ENCODE peak calls at places on chromosomes 5 and 9, in eight cellular contexts. Q, H, O, N, T, E, Z and K are unnamed samples.

GRCh38 chr5:151002250-151002649 is 18.1 kb upstream of the GPX3 start:
- DNase-seq in H (peak; percentile 40), T (no peak), E (no peak), Z (no peak), Q (no peak), N (peak; percentile 63), O (no peak), K (peak; percentile 62)

GRCh38 chr9:88075966-88076285 is 62.3 kb downstream of the SPATA31C2 start:
- DNase-seq in N (no peak), Z (no peak), Q (no peak), H (no peak), E (no peak), O (no peak), T (no peak), K (no peak)

GRCh38 chr5:109718216-109718615 is 28.5 kb downstream of the MAN2A1 start:
- DNase-seq in E (peak; percentile 48), T (no peak), O (no peak), Q (no peak), H (no peak), N (no peak), Z (no peak), K (peak; percentile 80)

GRCh38 chr5:168592014-168592368 is 12.8 kb upstream of the PANK3 start:
- DNase-seq in O (no peak), T (no peak), Z (no peak), Q (no peak), E (no peak), N (peak; percentile 83), H (peak; percentile 88), K (peak; percentile 50)

GRCh38 chr5:168798065-168799023 is 219.2 kb upstream of the PANK3 start:
- DNase-seq in Z (no peak), N (no peak), Q (no peak), H (no peak), E (no peak), O (no peak), T (no peak), K (peak; percentile 11)

GRCh38 chr5:124027441-124027840 is 515.5 kb downstream of the CSNK1G3 start:
- DNase-seq in E (no peak), O (no peak), T (no peak), N (no peak), H (no peak), Q (no peak), Z (no peak), K (peak; percentile 13)

GRCh38 chr9:114166606-114167572 is 11.6 kb downstream of the COL27A1 start:
- DNase-seq in Z (peak; percentile 24), E (no peak), Q (no peak), O (no peak), T (no peak), H (no peak), N (peak; percentile 39), K (no peak)

GRCh38 chr5:125550237-125550636 is 803.8 kb upstream of the ZNF608 start:
- DNase-seq in Z (no peak), Q (no peak), E (no peak), N (peak; percentile 87), O (peak; percentile 36), T (no peak), H (no peak), K (no peak)

GRCh38 chr5:132607133-132607532 is 50.4 kb downstream of the RAD50 start:
- DNase-seq in Q (no peak), T (no peak), Z (no peak), H (no peak), N (no peak), O (no peak), E (no peak), K (no peak)

GRCh38 chr5:492314-492893 is 31.8 kb downstream of the SLC9A3 start:
- DNase-seq in T (no peak), O (no peak), N (no peak), H (no peak), Z (no peak), E (no peak), Q (no peak), K (no peak)

GRCh38 chr9:35660966-35661413 is 2.9 kb downstream of the CCDC107 start:
- DNase-seq in O (no peak), H (no peak), Q (no peak), E (peak; percentile 28), Z (no peak), N (peak; percentile 42), T (peak; percentile 34), K (peak; percentile 61)

DNA sequence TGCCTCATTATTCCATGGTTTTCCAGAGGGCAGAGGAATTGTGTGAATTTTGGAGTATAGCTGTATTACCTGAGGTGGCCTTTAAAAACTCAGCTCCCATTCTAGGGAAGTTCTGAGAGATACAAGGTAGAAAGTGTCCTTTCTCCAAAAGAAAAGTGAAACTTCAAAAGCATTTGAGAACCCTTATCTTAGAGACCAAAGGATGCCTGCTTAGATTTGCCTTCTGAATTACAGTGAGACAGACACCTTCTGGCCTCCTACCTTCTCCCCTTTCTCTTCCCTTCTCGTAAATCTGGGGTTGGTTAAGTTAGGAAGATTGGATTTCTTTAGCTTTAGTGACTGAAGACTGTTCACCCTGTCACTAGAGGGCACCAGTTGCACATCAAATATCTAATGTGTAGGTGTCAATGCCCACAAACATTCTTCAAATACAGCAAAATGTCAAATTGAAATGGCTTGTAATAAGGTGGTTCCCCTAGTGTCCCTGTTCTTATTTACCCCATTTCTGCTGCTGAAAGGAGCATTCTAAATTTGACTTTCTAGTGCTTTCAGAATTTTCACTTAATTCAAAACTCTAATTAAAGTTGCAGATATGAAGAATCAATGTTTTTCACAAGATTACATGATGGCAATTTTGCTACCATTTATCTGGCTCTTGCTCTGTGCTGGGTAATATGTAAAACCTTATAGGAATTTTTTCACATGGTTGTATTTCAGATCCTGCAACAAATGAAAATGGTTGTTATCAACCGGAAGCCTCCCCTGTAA is 46.7 kb downstream of the PRRC1 start:
- DNase-seq in Q (no peak), E (peak; percentile 37), H (peak; percentile 48), T (peak; percentile 27), Z (no peak), O (peak; percentile 40), N (peak; percentile 79), K (peak; percentile 75)
- TF ChIP-seq CTCF in Q (peak; percentile 56), E (peak; percentile 82), H (peak; percentile 65), T (peak; percentile 62), Z (peak; percentile 76), O (peak; percentile 65), N (peak; percentile 69), K (peak; percentile 73)

DNA sequence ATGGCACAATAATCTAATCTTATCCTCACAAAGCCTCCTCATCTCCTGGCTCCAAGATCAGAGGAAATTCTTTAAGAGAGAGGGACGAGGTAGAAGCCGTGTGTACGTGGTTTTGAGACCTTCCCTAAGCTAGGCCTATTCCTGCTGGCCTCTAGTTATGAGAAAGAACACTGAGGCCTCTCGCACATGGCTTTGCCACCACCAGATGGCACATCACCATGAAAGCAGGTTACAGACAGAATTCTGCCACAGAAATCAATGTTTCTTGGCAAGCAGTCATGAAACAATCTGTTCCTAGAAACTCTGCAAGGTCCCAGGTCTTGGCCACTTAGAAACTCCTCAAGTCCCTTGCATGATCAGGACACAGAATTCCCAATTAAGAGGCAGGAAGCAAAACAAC is 268.2 kb upstream of the TAS2R1 start:
- DNase-seq in T (no peak), Z (no peak), O (no peak), H (peak; percentile 75), N (peak; percentile 68), E (peak; percentile 29), Q (no peak), K (peak; percentile 69)
- TF ChIP-seq CTCF in T (no peak), Z (peak; percentile 17), O (peak; percentile 62), H (peak; percentile 56), N (peak; percentile 67), E (peak; percentile 68), Q (peak; percentile 12), K (peak; percentile 95)

GRCh38 chr5:135462304-135462703 is 10.2 kb upstream of the TIFAB start:
- DNase-seq in N (peak; percentile 47), H (peak; percentile 44), T (no peak), O (no peak), E (no peak), Q (no peak), Z (no peak), K (peak; percentile 68)
- TF ChIP-seq CTCF in N (peak; percentile 58), H (no peak), T (peak; percentile 33), O (peak; percentile 66), E (peak; percentile 79), Q (peak; percentile 64), Z (peak; percentile 42), K (peak; percentile 64)

GRCh38 chr5:7244208-7244607 is 151.7 kb upstream of the ADCY2 start:
- DNase-seq in Z (no peak), N (no peak), Q (no peak), H (no peak), O (no peak), E (no peak), T (no peak), K (no peak)

GRCh38 chr5:7245401-7245800 is 150.5 kb upstream of the ADCY2 start:
- DNase-seq in Q (no peak), N (no peak), Z (no peak), E (no peak), T (no peak), H (no peak), O (no peak), K (no peak)

GRCh38 chr5:7244977-7245376 is 151.0 kb upstream of the ADCY2 start:
- DNase-seq in T (no peak), E (no peak), N (no peak), Q (no peak), H (no peak), O (no peak), Z (no peak), K (peak; percentile 61)

GRCh38 chr5:7250004-7250403 is 145.9 kb upstream of the ADCY2 start:
- DNase-seq in E (no peak), T (no peak), H (no peak), N (no peak), O (no peak), Z (no peak), Q (no peak), K (no peak)

GRCh38 chr5:7246312-7246711 is 149.6 kb upstream of the ADCY2 start:
- DNase-seq in Z (no peak), H (no peak), O (no peak), Q (no peak), T (no peak), N (no peak), E (no peak), K (peak; percentile 10)
- TF ChIP-seq CTCF in Z (no peak), H (no peak), O (no peak), Q (no peak), T (no peak), N (no peak), E (no peak), K (no peak)